ENCODE peak calls at places on chromosomes 12 and 14, in five cellular contexts. One of them, this sample, is unnamed.
A peak's percentile ranks its signal among the peaks of the same experiment; 100 is the strongest.

GRCh38 chr12:106226884-106227640 is 20.8 kb downstream of the CKAP4 start:
- DNase-seq in WTC11: no peak
- DNase-seq in A549: peak; percentile 69
- DNase-seq in HepG2: peak; percentile 55
- DNase-seq in K562: peak; percentile 53
- DNase-seq in this sample: peak; percentile 65

GRCh38 chr14:45787167-45787566 is 534.2 kb upstream of the MIS18BP1 start:
- DNase-seq in WTC11: no peak
- DNase-seq in A549: no peak
- DNase-seq in HepG2: no peak
- DNase-seq in K562: peak; percentile 3
- DNase-seq in this sample: no peak

GRCh38 chr12:92077530-92077929 is 68.1 kb downstream of the BTG1 start:
- DNase-seq in WTC11: no peak
- DNase-seq in A549: no peak
- DNase-seq in HepG2: no peak
- DNase-seq in K562: no peak
- DNase-seq in this sample: no peak

GRCh38 chr12:112005419-112006395 is 7.3 kb downstream of the TMEM116 start:
- DNase-seq in WTC11: peak; percentile 72
- DNase-seq in A549: peak; percentile 57
- DNase-seq in HepG2: no peak
- DNase-seq in K562: peak; percentile 58
- DNase-seq in this sample: no peak

GRCh38 chr14:36067428-36068187 is 108.9 kb downstream of the PTCSC3 start:
- DNase-seq in WTC11: no peak
- DNase-seq in A549: no peak
- DNase-seq in HepG2: no peak
- DNase-seq in K562: no peak
- DNase-seq in this sample: no peak

GRCh38 chr12:49161092-49161795 is 27.6 kb downstream of the TUBA1A start:
- DNase-seq in WTC11: no peak
- DNase-seq in A549: no peak
- DNase-seq in HepG2: no peak
- DNase-seq in K562: no peak
- DNase-seq in this sample: peak; percentile 13

GRCh38 chr12:111754671-111755070 is 12.1 kb upstream of the ALDH2 start:
- DNase-seq in WTC11: no peak
- DNase-seq in A549: no peak
- DNase-seq in HepG2: no peak
- DNase-seq in K562: no peak
- DNase-seq in this sample: no peak

GRCh38 chr14:90726656-90727055 is 89.6 kb downstream of the TTC7B start:
- DNase-seq in WTC11: peak; percentile 24
- DNase-seq in A549: peak; percentile 44
- DNase-seq in HepG2: no peak
- DNase-seq in K562: no peak
- DNase-seq in this sample: no peak

GRCh38 chr12:42916143-42916542 is 326.6 kb upstream of the PRICKLE1 start:
- DNase-seq in WTC11: no peak
- DNase-seq in A549: peak; percentile 29
- DNase-seq in HepG2: no peak
- DNase-seq in K562: no peak
- DNase-seq in this sample: no peak

GRCh38 chr12:56989866-56990610 is 16.3 kb downstream of the ZBTB39 start:
- DNase-seq in WTC11: no peak
- DNase-seq in A549: no peak
- DNase-seq in HepG2: no peak
- DNase-seq in K562: no peak
- DNase-seq in this sample: no peak

GRCh38 chr12:106960443-106960842 is 4.7 kb downstream of the TMEM263 start:
- DNase-seq in WTC11: no peak
- DNase-seq in A549: no peak
- DNase-seq in HepG2: no peak
- DNase-seq in K562: no peak
- DNase-seq in this sample: no peak

GRCh38 chr12:112584266-112584722 is 165.5 kb downstream of the PTPN11 start:
- DNase-seq in WTC11: peak; percentile 66
- DNase-seq in A549: peak; percentile 89
- DNase-seq in HepG2: peak; percentile 34
- DNase-seq in K562: peak; percentile 92
- DNase-seq in this sample: no peak

GRCh38 chr14:58640959-58641358 is 3.2 kb downstream of the DACT1 start:
- DNase-seq in WTC11: no peak
- DNase-seq in A549: no peak
- DNase-seq in HepG2: no peak
- DNase-seq in K562: no peak
- DNase-seq in this sample: no peak

GRCh38 chr12:44127966-44128365 is 292.1 kb downstream of the TMEM117 start:
- DNase-seq in WTC11: no peak
- DNase-seq in A549: no peak
- DNase-seq in HepG2: no peak
- DNase-seq in K562: no peak
- DNase-seq in this sample: no peak

GRCh38 chr14:98925362-98926040 is 346.5 kb downstream of the BCL11B start:
- DNase-seq in WTC11: no peak
- DNase-seq in A549: no peak
- DNase-seq in HepG2: no peak
- DNase-seq in K562: no peak
- DNase-seq in this sample: no peak

GRCh38 chr14:42665083-42665482 is 1058.4 kb downstream of the LRFN5 start:
- DNase-seq in WTC11: no peak
- DNase-seq in A549: no peak
- DNase-seq in HepG2: no peak
- DNase-seq in K562: no peak
- DNase-seq in this sample: no peak

GRCh38 chr14:58638231-58639205 is 756 bp downstream of the DACT1 start:
- DNase-seq in WTC11: peak; percentile 43
- DNase-seq in A549: peak; percentile 10
- DNase-seq in HepG2: no peak
- DNase-seq in K562: peak; percentile 7
- DNase-seq in this sample: peak; percentile 26

GRCh38 chr12:92297932-92298681 is 152.5 kb upstream of the BTG1 start:
- DNase-seq in WTC11: no peak
- DNase-seq in A549: no peak
- DNase-seq in HepG2: no peak
- DNase-seq in K562: no peak
- DNase-seq in this sample: no peak

GRCh38 chr12:120851939-120852338 is 52.2 kb downstream of the SPPL3 start:
- DNase-seq in WTC11: no peak
- DNase-seq in A549: no peak
- DNase-seq in HepG2: no peak
- DNase-seq in K562: no peak
- DNase-seq in this sample: no peak

GRCh38 chr12:103529306-103529705 is 33.5 kb upstream of the C12orf42 start:
- DNase-seq in WTC11: no peak
- DNase-seq in A549: no peak
- DNase-seq in HepG2: no peak
- DNase-seq in K562: no peak
- DNase-seq in this sample: no peak

GRCh38 chr14:106842687-106843086 is 1316.3 kb downstream of the TMEM121 start:
- DNase-seq in WTC11: no peak
- DNase-seq in A549: peak; percentile 56
- DNase-seq in HepG2: peak; percentile 55
- DNase-seq in K562: peak; percentile 15
- DNase-seq in this sample: no peak

GRCh38 chr12:88408828-88409227 is 171.4 kb downstream of the KITLG start:
- DNase-seq in WTC11: no peak
- DNase-seq in A549: no peak
- DNase-seq in HepG2: no peak
- DNase-seq in K562: no peak
- DNase-seq in this sample: no peak

GRCh38 chr14:104290058-104290667 is 151.8 kb downstream of the KIF26A start:
- DNase-seq in WTC11: peak; percentile 10
- DNase-seq in A549: no peak
- DNase-seq in HepG2: no peak
- DNase-seq in K562: no peak
- DNase-seq in this sample: no peak

GRCh38 chr12:47891356-47891755 is 13.4 kb downstream of the VDR start:
- DNase-seq in WTC11: no peak
- DNase-seq in A549: no peak
- DNase-seq in HepG2: no peak
- DNase-seq in K562: no peak
- DNase-seq in this sample: no peak

GRCh38 chr12:51827925-51828818 is 20.3 kb downstream of the FIGNL2 start:
- DNase-seq in WTC11: no peak
- DNase-seq in A549: peak; percentile 47
- DNase-seq in HepG2: no peak
- DNase-seq in K562: no peak
- DNase-seq in this sample: peak; percentile 16

GRCh38 chr12:45745861-45746277 is 16.4 kb downstream of the ARID2 start:
- DNase-seq in WTC11: no peak
- DNase-seq in A549: peak; percentile 27
- DNase-seq in HepG2: no peak
- DNase-seq in K562: no peak
- DNase-seq in this sample: peak; percentile 22

GRCh38 chr14:70660967-70661871 is 19.5 kb downstream of the TTC9 start:
- DNase-seq in WTC11: no peak
- DNase-seq in A549: no peak
- DNase-seq in HepG2: no peak
- DNase-seq in K562: no peak
- DNase-seq in this sample: no peak

GRCh38 chr14:47439953-47440352 is 235.5 kb downstream of the MDGA2 start:
- DNase-seq in WTC11: no peak
- DNase-seq in A549: no peak
- DNase-seq in HepG2: no peak
- DNase-seq in K562: no peak
- DNase-seq in this sample: no peak

GRCh38 chr12:115511971-115512370 is 765.5 kb downstream of the MED13L start:
- DNase-seq in WTC11: no peak
- DNase-seq in A549: no peak
- DNase-seq in HepG2: no peak
- DNase-seq in K562: no peak
- DNase-seq in this sample: no peak

GRCh38 chr14:87503711-87504110 is 489.3 kb downstream of the GALC start:
- DNase-seq in WTC11: no peak
- DNase-seq in A549: no peak
- DNase-seq in HepG2: no peak
- DNase-seq in K562: no peak
- DNase-seq in this sample: no peak

GRCh38 chr14:23112359-23113178 is 6.5 kb downstream of the CEBPE start:
- DNase-seq in WTC11: no peak
- DNase-seq in A549: no peak
- DNase-seq in HepG2: no peak
- DNase-seq in K562: peak; percentile 93
- DNase-seq in this sample: no peak

GRCh38 chr12:69099201-69099837 is 140.1 kb upstream of the CPSF6 start:
- DNase-seq in WTC11: no peak
- DNase-seq in A549: no peak
- DNase-seq in HepG2: no peak
- DNase-seq in K562: no peak
- DNase-seq in this sample: no peak

GRCh38 chr12:69096669-69097364 is 142.6 kb upstream of the CPSF6 start:
- DNase-seq in WTC11: no peak
- DNase-seq in A549: no peak
- DNase-seq in HepG2: no peak
- DNase-seq in K562: no peak
- DNase-seq in this sample: peak; percentile 86

GRCh38 chr12:69094606-69095216 is 144.7 kb upstream of the CPSF6 start:
- DNase-seq in WTC11: no peak
- DNase-seq in A549: no peak
- DNase-seq in HepG2: no peak
- DNase-seq in K562: no peak
- DNase-seq in this sample: no peak

GRCh38 chr12:69097619-69098368 is 141.6 kb upstream of the CPSF6 start:
- DNase-seq in WTC11: no peak
- DNase-seq in A549: no peak
- DNase-seq in HepG2: no peak
- DNase-seq in K562: no peak
- DNase-seq in this sample: peak; percentile 52

GRCh38 chr12:69095765-69096477 is 143.4 kb upstream of the CPSF6 start:
- DNase-seq in WTC11: no peak
- DNase-seq in A549: no peak
- DNase-seq in HepG2: no peak
- DNase-seq in K562: no peak
- DNase-seq in this sample: peak; percentile 10
- TF ChIP-seq JUN in WTC11: no peak
- TF ChIP-seq JUN in A549: no peak
- TF ChIP-seq JUN in HepG2: no peak
- TF ChIP-seq JUN in K562: no peak
- TF ChIP-seq JUN in this sample: no peak

GRCh38 chr14:55813635-55814034 is 233.6 kb downstream of the KTN1 start:
- DNase-seq in WTC11: no peak
- DNase-seq in A549: no peak
- DNase-seq in HepG2: no peak
- DNase-seq in K562: no peak
- DNase-seq in this sample: no peak

GRCh38 chr14:55819610-55820304 is 239.8 kb downstream of the KTN1 start:
- DNase-seq in WTC11: no peak
- DNase-seq in A549: no peak
- DNase-seq in HepG2: no peak
- DNase-seq in K562: no peak
- DNase-seq in this sample: no peak

GRCh38 chr14:55814873-55815272 is 234.9 kb downstream of the KTN1 start:
- DNase-seq in WTC11: no peak
- DNase-seq in A549: no peak
- DNase-seq in HepG2: no peak
- DNase-seq in K562: no peak
- DNase-seq in this sample: peak; percentile 44

GRCh38 chr14:55816225-55816624 is 236.2 kb downstream of the KTN1 start:
- DNase-seq in WTC11: no peak
- DNase-seq in A549: no peak
- DNase-seq in HepG2: no peak
- DNase-seq in K562: no peak
- DNase-seq in this sample: no peak

GRCh38 chr14:55814064-55814463 is 234.1 kb downstream of the KTN1 start:
- DNase-seq in WTC11: no peak
- DNase-seq in A549: no peak
- DNase-seq in HepG2: no peak
- DNase-seq in K562: no peak
- DNase-seq in this sample: peak; percentile 26
- TF ChIP-seq JUN in WTC11: no peak
- TF ChIP-seq JUN in A549: no peak
- TF ChIP-seq JUN in HepG2: no peak
- TF ChIP-seq JUN in K562: no peak
- TF ChIP-seq JUN in this sample: no peak

GRCh38 chr12:66803972-66804371 is 125.1 kb upstream of the GRIP1 start:
- DNase-seq in WTC11: peak; percentile 17
- DNase-seq in A549: no peak
- DNase-seq in HepG2: no peak
- DNase-seq in K562: no peak
- DNase-seq in this sample: no peak
- TF ChIP-seq JUN in WTC11: no peak
- TF ChIP-seq JUN in A549: no peak
- TF ChIP-seq JUN in HepG2: no peak
- TF ChIP-seq JUN in K562: no peak
- TF ChIP-seq JUN in this sample: no peak

GRCh38 chr12:72289633-72290032 is 17.5 kb downstream of the TRHDE start:
- DNase-seq in WTC11: no peak
- DNase-seq in A549: no peak
- DNase-seq in HepG2: no peak
- DNase-seq in K562: no peak
- DNase-seq in this sample: no peak
- TF ChIP-seq JUN in WTC11: no peak
- TF ChIP-seq JUN in A549: no peak
- TF ChIP-seq JUN in HepG2: no peak
- TF ChIP-seq JUN in K562: no peak
- TF ChIP-seq JUN in this sample: no peak